ENCODE peak calls at places on chromosomes 2 and 18, in five cellular contexts. L, D, I, U and W are unnamed samples.

GRCh38 chr2:172823451-172823850 is 87.8 kb downstream of the RAPGEF4 start:
- DNase-seq in L (no peak), I (no peak), D (no peak), U (no peak), W (no peak)

GRCh38 chr18:13539843-13540535 is 186.4 kb downstream of the FAM210A start:
- DNase-seq in U (no peak), L (no peak), I (no peak), D (no peak), W (no peak)

GRCh38 chr2:106197878-106198277 is 3.8 kb upstream of the UXS1 start:
- DNase-seq in U (peak), I (no peak), D (no peak), L (no peak), W (no peak)

GRCh38 chr18:49335677-49336076 is 124.8 kb downstream of the DYM start:
- DNase-seq in I (no peak), L (no peak), D (peak), U (no peak), W (no peak)

GRCh38 chr2:236745420-236746210 is 176.0 kb downstream of the ACKR3 start:
- DNase-seq in I (no peak), D (peak), U (no peak), L (no peak), W (no peak)

GRCh38 chr18:37335337-37335736 is 230.3 kb downstream of the CELF4 start:
- DNase-seq in L (no peak), I (no peak), D (no peak), U (no peak), W (no peak)

GRCh38 chr2:234823877-234824376 is 127.9 kb upstream of the SH3BP4 start:
- DNase-seq in L (peak), U (peak), D (no peak), I (no peak), W (no peak)

GRCh38 chr18:44079602-44080001 is 601.1 kb upstream of the SETBP1 start:
- DNase-seq in I (no peak), D (no peak), U (no peak), L (no peak), W (no peak)

GRCh38 chr18:27005589-27005988 is 140.1 kb upstream of the AQP4 start:
- DNase-seq in D (peak), L (no peak), U (no peak), I (peak), W (no peak)

GRCh38 chr2:132577693-132578092 is 92.3 kb downstream of the LYPD1 start:
- DNase-seq in U (no peak), I (no peak), D (no peak), L (no peak), W (no peak)

GRCh38 chr2:1659951-1660565 is 84.3 kb downstream of the PXDN start:
- DNase-seq in U (no peak), D (no peak), I (no peak), L (no peak), W (no peak)

GRCh38 chr2:120344991-120345975 is 653 bp upstream of the INHBB start:
- DNase-seq in D (peak), L (no peak), I (no peak), U (no peak), W (no peak)

GRCh38 chr2:144183744-144184143 is 336.2 kb downstream of the ZEB2 start:
- DNase-seq in D (no peak), I (no peak), U (no peak), L (no peak), W (no peak)

GRCh38 chr2:238936162-238937052 is 88.5 kb downstream of the TWIST2 start:
- DNase-seq in I (no peak), D (no peak), L (no peak), U (no peak), W (no peak)

GRCh38 chr18:39485696-39486095 is 1920.1 kb upstream of the CELF4 start:
- DNase-seq in U (no peak), D (no peak), L (no peak), I (no peak), W (no peak)

GRCh38 chr18:3151379-3152264 is 68.1 kb downstream of the MYOM1 start:
- DNase-seq in I (no peak), U (no peak), D (peak), L (no peak), W (no peak)

GRCh38 chr2:84716564-84716963 is 164.3 kb downstream of the TRABD2A start:
- DNase-seq in I (no peak), U (no peak), D (no peak), L (no peak), W (no peak)

GRCh38 chr2:74334931-74335333 is 8.3 kb downstream of the SLC4A5 start:
- DNase-seq in U (peak), I (peak), L (peak), D (peak), W (peak)

GRCh38 chr2:47488870-47489584 is 86.1 kb downstream of the MSH2 start:
- DNase-seq in U (no peak), D (peak), L (no peak), I (peak), W (no peak)

GRCh38 chr2:180577567-180577966 is 402.8 kb upstream of the UBE2E3 start:
- DNase-seq in U (no peak), L (no peak), I (no peak), D (no peak), W (no peak)

GRCh38 chr2:157596992-157597681 is 31.5 kb downstream of the ACVR1C start:
- DNase-seq in D (peak), U (no peak), L (no peak), I (no peak), W (peak)

GRCh38 chr2:238087211-238087610 is 12.9 kb upstream of the ESPNL start:
- DNase-seq in I (no peak), L (no peak), D (no peak), U (no peak), W (no peak)

GRCh38 chr2:66509326-66509811 is 74.4 kb downstream of the MEIS1 start:
- DNase-seq in U (no peak), D (peak), L (no peak), I (no peak), W (no peak)

GRCh38 chr2:205684871-205685313 is 2.6 kb downstream of the NRP2 start:
- DNase-seq in I (no peak), L (no peak), D (peak), U (no peak), W (no peak)

GRCh38 chr2:43225093-43225787 is 1.2 kb downstream of the ZFP36L2 start:
- DNase-seq in L (peak), I (no peak), U (peak), D (peak), W (peak)

GRCh38 chr18:5413447-5413846 is 117.9 kb upstream of the ZBTB14 start:
- DNase-seq in L (no peak), U (no peak), D (no peak), I (no peak), W (no peak)

GRCh38 chr2:187390891-187391290 is 57.2 kb downstream of the CALCRL start:
- DNase-seq in D (no peak), U (no peak), L (no peak), I (peak), W (no peak)

GRCh38 chr2:238558456-238559099 is 131.9 kb downstream of the ASB1 start:
- DNase-seq in D (no peak), U (no peak), L (no peak), I (no peak), W (no peak)

GRCh38 chr2:235149240-235149641 is 197.4 kb downstream of the SH3BP4 start:
- DNase-seq in U (no peak), L (no peak), D (no peak), I (no peak), W (peak)

GRCh38 chr2:238945433-238946150 is 97.7 kb downstream of the TWIST2 start:
- DNase-seq in D (peak), U (peak), I (peak), L (peak), W (no peak)

GRCh38 chr2:84640386-84640785 is 124.1 kb downstream of the DNAH6 start:
- DNase-seq in I (no peak), D (no peak), U (no peak), L (no peak), W (no peak)

GRCh38 chr2:27961997-27962396 is 71.5 kb downstream of the BABAM2 start:
- DNase-seq in I (no peak), U (no peak), L (no peak), D (no peak), W (no peak)

GRCh38 chr2:227870710-227871374 is 589 bp upstream of the DAW1 start:
- DNase-seq in D (peak), I (no peak), U (no peak), L (no peak), W (no peak)

GRCh38 chr2:222433381-222434173 is 9.2 kb downstream of the SGPP2 start:
- DNase-seq in D (peak), U (no peak), L (no peak), I (no peak), W (no peak)

GRCh38 chr2:79882548-79882947 is 369.7 kb downstream of the CTNNA2 start:
- DNase-seq in U (no peak), D (no peak), L (no peak), I (no peak), W (no peak)

GRCh38 chr2:40451926-40452605 is at the start of gene SLC8A1:
- DNase-seq in U (peak), I (no peak), D (peak), L (no peak), W (no peak)
- H3K27ac ChIP-seq in U (no peak), I (no peak), D (no peak), L (peak), W (peak)

GRCh38 chr2:127658146-127658545 is 12.2 kb downstream of the GPR17 start:
- DNase-seq in D (no peak), L (no peak), I (no peak), U (no peak), W (no peak)
- H3K27ac ChIP-seq in D (no peak), L (peak), I (no peak), U (peak), W (peak)

DNA sequence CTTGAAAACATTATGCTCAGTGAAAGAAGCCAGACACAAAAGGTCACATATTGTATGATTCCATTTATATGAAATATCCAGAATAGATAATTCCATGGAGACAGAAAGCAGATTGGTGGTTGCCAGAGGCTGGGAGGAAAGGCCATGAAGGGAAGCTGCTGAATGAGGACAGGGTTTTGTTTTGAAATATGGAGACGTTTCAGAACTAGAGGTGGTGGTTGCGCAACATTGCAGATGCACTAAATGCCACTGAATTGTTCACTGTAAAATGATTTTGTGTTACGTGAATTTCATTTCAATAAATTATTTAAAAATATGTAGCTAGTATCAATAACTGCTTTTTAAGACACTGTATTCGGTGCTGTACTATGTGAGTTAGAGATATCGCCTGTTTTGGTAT is 101.7 kb upstream of the ZNF236 start:
- DNase-seq in D (no peak), I (no peak), U (no peak), L (no peak), W (no peak)
- H3K27ac ChIP-seq in D (no peak), I (no peak), U (no peak), L (no peak), W (no peak)

GRCh38 chr18:11791131-11791530 is 60.1 kb upstream of the CHMP1B start:
- DNase-seq in L (no peak), I (no peak), D (no peak), U (no peak), W (no peak)
- H3K27ac ChIP-seq in L (no peak), I (no peak), D (peak), U (no peak), W (no peak)

GRCh38 chr2:63755216-63755615 is 86.5 kb upstream of the UGP2 start:
- DNase-seq in I (no peak), D (no peak), L (no peak), U (no peak), W (no peak)
- H3K27ac ChIP-seq in I (no peak), D (no peak), L (no peak), U (no peak), W (no peak)

GRCh38 chr2:233410191-233410760 is 56.0 kb downstream of the DGKD start:
- DNase-seq in I (no peak), D (no peak), U (no peak), L (peak), W (no peak)
- H3K27ac ChIP-seq in I (no peak), D (no peak), U (no peak), L (peak), W (no peak)

DNA sequence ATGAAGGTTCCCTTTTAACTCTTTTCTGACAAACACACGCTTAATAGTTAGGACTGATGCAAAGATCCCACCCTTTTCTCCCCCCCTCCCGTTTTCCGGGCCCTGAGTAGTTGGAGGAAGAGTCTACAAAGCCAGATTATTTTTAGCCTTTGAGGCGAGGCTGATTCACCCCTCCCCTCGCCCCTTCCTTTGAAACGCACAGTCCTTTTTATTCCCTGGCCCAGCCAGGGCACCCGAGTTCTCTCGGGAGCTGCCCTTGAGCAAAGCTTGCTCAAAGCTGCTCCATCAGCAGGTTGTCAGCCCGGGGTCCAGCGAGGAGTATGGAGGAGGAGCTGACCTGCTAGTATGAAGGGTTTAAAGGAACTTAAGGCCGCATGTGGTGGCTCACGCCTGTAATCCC is 47.1 kb upstream of the SPRED2 start:
- DNase-seq in U (no peak), I (no peak), D (peak), L (no peak), W (no peak)
- H3K27ac ChIP-seq in U (no peak), I (no peak), D (no peak), L (no peak), W (no peak)

DNA sequence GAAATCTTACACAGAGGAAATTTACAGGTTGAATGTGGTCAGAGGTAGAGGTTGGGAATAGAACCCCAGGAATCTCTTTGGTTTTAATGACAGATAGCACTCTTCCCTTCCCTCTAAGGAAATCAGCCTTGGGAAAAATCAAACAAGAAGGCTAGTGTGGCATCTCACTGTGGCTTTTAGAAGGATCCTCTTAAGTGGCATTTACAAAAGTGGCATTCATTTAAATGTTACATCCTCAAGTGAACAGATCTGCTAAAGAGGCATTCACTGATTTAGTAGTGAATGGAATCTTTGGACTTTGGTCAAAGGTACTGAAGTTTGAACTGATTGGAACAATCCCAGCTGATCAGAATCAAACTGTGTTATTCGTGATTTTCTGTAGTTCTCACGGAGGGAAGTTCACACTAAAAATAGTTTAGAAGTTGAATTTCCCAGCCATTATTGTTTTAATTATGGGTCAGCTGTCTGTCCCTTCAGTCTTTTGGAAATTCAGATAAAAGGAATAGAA is 136.5 kb upstream of the FN1 start:
- DNase-seq in U (no peak), I (no peak), L (no peak), D (no peak), W (no peak)
- H3K27ac ChIP-seq in U (no peak), I (no peak), L (no peak), D (no peak), W (no peak)